ENCODE peak calls at places on chromosomes 13 and 19, in six cellular contexts. A is lower lobe of right lung; J is osteoblast; F is astrocyte of the cerebellum; G is amniotic stem cell; I is activated CD4-positive, alpha-beta T cell treated with anti-CD3 and anti-CD28 coated beads for 36 hours. U is an unnamed sample.

GRCh38 chr19:29812080-29812880 is 489 bp downstream of the CCNE1 start:
- DNase-seq in A (peak; percentile 51), J (peak; percentile 86), F (no peak), G (no peak), I (peak; percentile 41), U (no peak)

GRCh38 chr19:55092423-55093318 is 17.0 kb downstream of the EPS8L1 start:
- DNase-seq in A (no peak), J (peak; percentile 84), F (no peak), G (no peak), I (no peak), U (no peak)

GRCh38 chr19:49368711-49369358 is 5.2 kb downstream of the DKKL1 start:
- DNase-seq in A (no peak), J (no peak), F (no peak), G (no peak), I (no peak), U (no peak)

GRCh38 chr13:113836917-113837553 is 26.8 kb downstream of the GAS6 start:
- DNase-seq in A (peak; percentile 54), J (peak; percentile 97), F (peak; percentile 67), G (no peak), I (no peak), U (no peak)

GRCh38 chr13:105774739-105775460 is 760.6 kb downstream of the EFNB2 start:
- DNase-seq in A (no peak), J (no peak), F (peak; percentile 51), G (no peak), I (no peak), U (peak; percentile 97)

GRCh38 chr19:33461256-33462111 is 60.1 kb downstream of the PEPD start:
- DNase-seq in A (peak; percentile 38), J (peak; percentile 36), F (no peak), G (no peak), I (no peak), U (no peak)

GRCh38 chr13:82438320-82438719 is 1444.0 kb downstream of the SLITRK1 start:
- DNase-seq in A (no peak), J (no peak), F (no peak), G (no peak), I (no peak), U (no peak)

GRCh38 chr19:5985098-5985783 is 7.3 kb upstream of the RANBP3 start:
- DNase-seq in A (no peak), J (peak; percentile 94), F (no peak), G (no peak), I (no peak), U (peak; percentile 81)

GRCh38 chr13:106619688-106620555 is 52.0 kb upstream of the ARGLU1 start:
- DNase-seq in A (no peak), J (peak; percentile 76), F (peak; percentile 36), G (peak; percentile 75), I (peak; percentile 34), U (peak; percentile 29)

GRCh38 chr13:30806784-30807183 is 71.4 kb downstream of the ALOX5AP start:
- DNase-seq in A (no peak), J (peak; percentile 88), F (no peak), G (peak; percentile 54), I (no peak), U (no peak)

GRCh38 chr19:33146209-33146608 is 14.3 kb downstream of the WDR88 start:
- DNase-seq in A (no peak), J (no peak), F (no peak), G (no peak), I (no peak), U (no peak)

GRCh38 chr13:34294483-34295129 is 476.7 kb downstream of the RFC3 start:
- DNase-seq in A (no peak), J (no peak), F (no peak), G (no peak), I (no peak), U (no peak)

GRCh38 chr19:4914736-4915501 is 5.6 kb downstream of the UHRF1 start:
- DNase-seq in A (peak; percentile 62), J (peak; percentile 99), F (no peak), G (peak; percentile 59), I (peak; percentile 86), U (no peak)

U was measured in kidney epithelial cell.